ENCODE peak calls at places on chromosomes 6 and 20, in four cellular contexts. One of them, this sample, is unnamed.

GRCh38 chr6:26215200-26216014 is 128.2 kb downstream of the HFE start:
- DNase-seq in tibial nerve: no peak
- DNase-seq in IMR-90: peak; percentile 36
- DNase-seq in stomach: no peak
- DNase-seq in this sample: no peak

GRCh38 chr6:43834528-43835145 is 64.6 kb downstream of the VEGFA start:
- DNase-seq in tibial nerve: no peak
- DNase-seq in IMR-90: no peak
- DNase-seq in stomach: no peak
- DNase-seq in this sample: no peak

GRCh38 chr6:116018976-116019375 is 41.7 kb downstream of the FRK start:
- DNase-seq in tibial nerve: no peak
- DNase-seq in IMR-90: peak; percentile 33
- DNase-seq in stomach: no peak
- DNase-seq in this sample: no peak

GRCh38 chr20:62759981-62760431 is 36.3 kb upstream of the MRGBP start:
- DNase-seq in tibial nerve: no peak
- DNase-seq in IMR-90: no peak
- DNase-seq in stomach: no peak
- DNase-seq in this sample: peak; percentile 50

GRCh38 chr6:150925655-150925928 is 60.1 kb downstream of the MTHFD1L start:
- DNase-seq in tibial nerve: no peak
- DNase-seq in IMR-90: no peak
- DNase-seq in stomach: no peak
- DNase-seq in this sample: no peak

GRCh38 chr20:52190437-52191131 is 995 bp downstream of the ZFP64 start:
- DNase-seq in tibial nerve: no peak
- DNase-seq in IMR-90: peak; percentile 11
- DNase-seq in stomach: peak; percentile 34
- DNase-seq in this sample: no peak

GRCh38 chr6:155154158-155154830 is 109.5 kb upstream of the CLDN20 start:
- DNase-seq in tibial nerve: no peak
- DNase-seq in IMR-90: peak; percentile 96
- DNase-seq in stomach: no peak
- DNase-seq in this sample: no peak

GRCh38 chr6:20826378-20826777 is 292.1 kb downstream of the CDKAL1 start:
- DNase-seq in tibial nerve: no peak
- DNase-seq in IMR-90: peak; percentile 78
- DNase-seq in stomach: no peak
- DNase-seq in this sample: no peak

GRCh38 chr6:54700158-54700557 is 146.4 kb upstream of the FAM83B start:
- DNase-seq in tibial nerve: no peak
- DNase-seq in IMR-90: no peak
- DNase-seq in stomach: no peak
- DNase-seq in this sample: no peak

GRCh38 chr6:147752686-147753418 is 244.4 kb downstream of the SAMD5 start:
- DNase-seq in tibial nerve: no peak
- DNase-seq in IMR-90: peak; percentile 9
- DNase-seq in stomach: no peak
- DNase-seq in this sample: no peak

GRCh38 chr6:20881365-20881764 is 347.1 kb downstream of the CDKAL1 start:
- DNase-seq in tibial nerve: no peak
- DNase-seq in IMR-90: no peak
- DNase-seq in stomach: no peak
- DNase-seq in this sample: no peak

GRCh38 chr6:25053875-25054371 is 118.2 kb upstream of the RIPOR2 start:
- DNase-seq in tibial nerve: no peak
- DNase-seq in IMR-90: peak; percentile 88
- DNase-seq in stomach: no peak
- DNase-seq in this sample: no peak

GRCh38 chr20:40493071-40493470 is 196.0 kb downstream of the MAFB start:
- DNase-seq in tibial nerve: peak; percentile 60
- DNase-seq in IMR-90: peak; percentile 28
- DNase-seq in stomach: peak; percentile 32
- DNase-seq in this sample: peak; percentile 33

GRCh38 chr6:73774311-73774766 is 78.3 kb downstream of the CD109 start:
- DNase-seq in tibial nerve: peak; percentile 17
- DNase-seq in IMR-90: peak; percentile 88
- DNase-seq in stomach: no peak
- DNase-seq in this sample: peak; percentile 57

GRCh38 chr20:59661141-59661540 is 56.8 kb downstream of the PHACTR3 start:
- DNase-seq in tibial nerve: no peak
- DNase-seq in IMR-90: no peak
- DNase-seq in stomach: peak; percentile 16
- DNase-seq in this sample: no peak

GRCh38 chr6:38450717-38451116 is 189.0 kb downstream of the BTBD9 start:
- DNase-seq in tibial nerve: no peak
- DNase-seq in IMR-90: no peak
- DNase-seq in stomach: no peak
- DNase-seq in this sample: no peak

GRCh38 chr6:159935065-159935464 is 33.8 kb upstream of the IGF2R start:
- DNase-seq in tibial nerve: no peak
- DNase-seq in IMR-90: peak; percentile 55
- DNase-seq in stomach: no peak
- DNase-seq in this sample: no peak

GRCh38 chr20:15380770-15381169 is 1043.4 kb upstream of the FLRT3 start:
- DNase-seq in tibial nerve: no peak
- DNase-seq in IMR-90: no peak
- DNase-seq in stomach: no peak
- DNase-seq in this sample: no peak

GRCh38 chr20:48847498-48848205 is 19.9 kb upstream of the PREX1 start:
- DNase-seq in tibial nerve: no peak
- DNase-seq in IMR-90: no peak
- DNase-seq in stomach: no peak
- DNase-seq in this sample: no peak

GRCh38 chr20:9945406-9945805 is 89.4 kb upstream of the ANKEF1 start:
- DNase-seq in tibial nerve: no peak
- DNase-seq in IMR-90: peak; percentile 2
- DNase-seq in stomach: no peak
- DNase-seq in this sample: no peak

GRCh38 chr20:21575981-21576740 is 62.3 kb upstream of the NKX2-2 start:
- DNase-seq in tibial nerve: no peak
- DNase-seq in IMR-90: no peak
- DNase-seq in stomach: no peak
- DNase-seq in this sample: no peak

GRCh38 chr6:134535831-134536230 is 217.9 kb upstream of the SGK1 start:
- DNase-seq in tibial nerve: no peak
- DNase-seq in IMR-90: peak; percentile 19
- DNase-seq in stomach: no peak
- DNase-seq in this sample: no peak

GRCh38 chr6:159149641-159150040 is 19.6 kb upstream of the FNDC1 start:
- DNase-seq in tibial nerve: no peak
- DNase-seq in IMR-90: no peak
- DNase-seq in stomach: no peak
- DNase-seq in this sample: no peak

GRCh38 chr6:37502703-37503485 is 3.2 kb upstream of the CCDC167 start:
- DNase-seq in tibial nerve: no peak
- DNase-seq in IMR-90: no peak
- DNase-seq in stomach: no peak
- DNase-seq in this sample: no peak

GRCh38 chr6:111750753-111751684 is 122.2 kb downstream of the FYN start:
- DNase-seq in tibial nerve: no peak
- DNase-seq in IMR-90: peak; percentile 65
- DNase-seq in stomach: no peak
- DNase-seq in this sample: no peak

GRCh38 chr20:6812530-6812929 is 45.0 kb downstream of the BMP2 start:
- DNase-seq in tibial nerve: no peak
- DNase-seq in IMR-90: no peak
- DNase-seq in stomach: no peak
- DNase-seq in this sample: no peak

GRCh38 chr6:143140767-143141166 is 80.1 kb downstream of the AIG1 start:
- DNase-seq in tibial nerve: no peak
- DNase-seq in IMR-90: no peak
- DNase-seq in stomach: no peak
- DNase-seq in this sample: peak; percentile 44

GRCh38 chr20:63022501-63022900 is 15.7 kb upstream of the BHLHE23 start:
- DNase-seq in tibial nerve: no peak
- DNase-seq in IMR-90: no peak
- DNase-seq in stomach: no peak
- DNase-seq in this sample: no peak

GRCh38 chr6:137517404-137517803 is 23.2 kb upstream of the OLIG3 start:
- DNase-seq in tibial nerve: no peak
- DNase-seq in IMR-90: no peak
- DNase-seq in stomach: no peak
- DNase-seq in this sample: no peak

GRCh38 chr6:137520520-137520919 is 26.3 kb upstream of the OLIG3 start:
- DNase-seq in tibial nerve: no peak
- DNase-seq in IMR-90: no peak
- DNase-seq in stomach: no peak
- DNase-seq in this sample: no peak

GRCh38 chr6:137518584-137518983 is 24.4 kb upstream of the OLIG3 start:
- DNase-seq in tibial nerve: no peak
- DNase-seq in IMR-90: no peak
- DNase-seq in stomach: no peak
- DNase-seq in this sample: no peak

GRCh38 chr6:137519629-137520176 is 25.5 kb upstream of the OLIG3 start:
- DNase-seq in tibial nerve: no peak
- DNase-seq in IMR-90: no peak
- DNase-seq in stomach: no peak
- DNase-seq in this sample: no peak

DNA sequence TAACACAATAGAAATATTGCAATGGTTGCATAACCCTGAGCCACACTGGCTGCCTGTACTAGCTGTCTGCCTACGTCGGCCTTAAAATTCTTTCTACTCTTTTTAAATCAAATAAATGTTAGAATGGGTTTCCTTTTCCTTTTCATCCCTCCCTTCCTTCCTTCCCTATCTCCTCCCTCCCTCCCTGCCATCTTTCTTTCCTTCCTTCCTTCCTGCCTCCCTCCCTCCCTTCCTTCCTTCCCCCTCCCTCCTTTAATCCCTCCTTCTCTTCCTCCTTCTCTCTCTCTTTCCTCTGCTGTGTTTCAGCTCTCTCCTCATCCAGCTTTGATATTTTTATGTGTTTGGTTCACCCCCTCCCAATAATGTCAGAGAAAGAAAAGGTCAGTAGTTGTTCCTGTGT is 28.2 kb upstream of the OLIG3 start:
- DNase-seq in tibial nerve: no peak
- DNase-seq in IMR-90: no peak
- DNase-seq in stomach: no peak
- DNase-seq in this sample: no peak
- H3K27ac ChIP-seq in tibial nerve: no peak overlapping the region
- H3K27ac ChIP-seq in IMR-90: no peak overlapping the region
- H3K27ac ChIP-seq in stomach: no peak overlapping the region
- H3K27ac ChIP-seq in this sample: no peak overlapping the region

DNA sequence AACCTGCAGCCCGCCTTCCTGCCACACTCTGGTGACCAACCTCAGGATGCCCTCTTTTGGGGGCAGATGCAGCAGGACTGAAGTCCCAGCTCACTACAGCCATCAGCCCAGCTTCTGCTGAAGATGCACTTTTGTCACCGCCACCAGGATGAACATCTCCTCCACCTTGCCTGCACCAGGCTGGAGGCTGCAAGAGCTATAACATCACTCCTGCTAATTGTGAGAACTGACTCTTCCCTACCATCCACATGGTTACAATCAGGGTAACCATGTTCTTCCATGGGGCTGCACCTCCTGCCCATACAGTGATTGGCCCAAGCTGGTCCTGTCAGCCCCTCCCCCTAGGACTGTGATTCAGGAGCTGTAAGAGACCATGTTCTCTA is 2.0 kb upstream of the ACTL10 start:
- DNase-seq in tibial nerve: no peak
- DNase-seq in IMR-90: no peak
- DNase-seq in stomach: no peak
- DNase-seq in this sample: no peak
- TF ChIP-seq POLR2A in tibial nerve: no peak
- TF ChIP-seq POLR2A in IMR-90: no peak
- TF ChIP-seq POLR2A in stomach: no peak
- TF ChIP-seq POLR2A in this sample: no peak

GRCh38 chr20:8082025-8082424 is 50.0 kb upstream of the PLCB1 start:
- DNase-seq in tibial nerve: no peak
- DNase-seq in IMR-90: no peak
- DNase-seq in stomach: no peak
- DNase-seq in this sample: no peak
- TF ChIP-seq CTCF in tibial nerve: no peak
- TF ChIP-seq CTCF in IMR-90: peak; percentile 25
- TF ChIP-seq CTCF in stomach: peak; percentile 28
- TF ChIP-seq CTCF in this sample: no peak

GRCh38 chr6:51147756-51148155 is 329.1 kb downstream of the TFAP2B start:
- DNase-seq in tibial nerve: no peak
- DNase-seq in IMR-90: no peak
- DNase-seq in stomach: no peak
- DNase-seq in this sample: no peak

GRCh38 chr6:51153109-51153508 is 334.4 kb downstream of the TFAP2B start:
- DNase-seq in tibial nerve: no peak
- DNase-seq in IMR-90: no peak
- DNase-seq in stomach: no peak
- DNase-seq in this sample: no peak

DNA sequence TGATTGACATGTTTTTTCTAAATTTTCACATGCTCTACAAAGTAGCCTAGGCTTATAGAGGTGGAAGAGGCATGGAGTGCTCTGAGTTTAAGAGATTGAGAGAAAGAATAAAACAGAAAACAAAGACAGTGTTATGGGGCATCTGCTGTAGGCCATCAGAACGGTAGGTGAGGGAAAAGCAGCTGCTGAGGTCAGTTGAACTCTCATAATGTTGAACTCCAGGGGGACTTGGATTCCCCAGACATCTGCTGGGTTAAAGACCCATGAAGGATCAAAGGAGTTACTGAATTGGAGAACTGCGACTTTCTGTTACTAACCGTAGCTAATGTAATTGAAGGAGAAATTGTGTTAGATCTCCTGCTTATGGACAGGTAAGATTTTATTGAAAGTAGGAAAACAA is 333.9 kb downstream of the TFAP2B start:
- DNase-seq in tibial nerve: no peak
- DNase-seq in IMR-90: no peak
- DNase-seq in stomach: no peak
- DNase-seq in this sample: no peak
- H3K27ac ChIP-seq in tibial nerve: no peak overlapping the region
- H3K27ac ChIP-seq in IMR-90: no peak overlapping the region
- H3K27ac ChIP-seq in stomach: no peak overlapping the region
- H3K27ac ChIP-seq in this sample: no peak overlapping the region

DNA sequence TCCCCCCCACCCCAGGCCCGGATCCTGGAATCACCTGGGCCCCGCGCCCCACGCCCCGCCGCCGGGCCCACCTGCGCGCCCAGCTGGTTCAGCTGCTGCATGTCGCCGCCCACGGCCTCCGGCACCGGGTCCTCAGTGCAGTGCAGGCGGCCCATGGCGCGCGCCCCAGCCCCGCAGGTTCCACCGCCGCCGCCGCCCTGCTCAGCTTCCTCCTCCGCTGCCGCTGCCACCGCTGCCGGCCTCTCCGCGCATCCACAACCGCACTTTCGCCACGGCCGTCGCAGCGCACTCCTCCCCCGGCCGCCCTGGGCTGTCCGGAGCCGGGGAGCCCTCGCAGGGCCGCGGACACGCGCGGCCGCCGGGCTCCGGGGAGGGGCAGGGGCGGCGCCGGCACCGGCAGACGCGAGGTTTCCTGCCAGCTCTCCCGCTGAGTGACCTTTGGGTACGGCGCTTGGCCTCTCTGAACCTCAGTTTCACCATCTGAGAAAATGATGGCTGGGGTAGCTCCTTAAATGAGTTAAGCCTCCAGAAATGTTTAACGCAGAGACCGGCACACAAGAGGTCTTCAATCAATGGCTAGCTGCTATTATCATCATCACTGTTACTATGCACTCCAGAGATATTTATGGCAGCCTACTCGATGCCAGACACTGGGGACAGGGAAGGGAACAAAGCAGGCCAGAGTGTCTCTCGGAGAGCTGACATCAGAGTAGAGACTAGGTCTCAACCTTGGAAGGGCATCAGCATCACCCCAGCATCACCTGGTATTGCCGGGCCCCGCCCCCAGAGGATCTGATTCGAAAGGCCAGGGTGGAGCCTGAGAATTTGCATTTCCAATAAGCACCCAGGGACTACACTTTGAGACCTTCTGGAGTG is at the start of gene COMMD7:
- DNase-seq in tibial nerve: no peak
- DNase-seq in IMR-90: peak; percentile 44
- DNase-seq in stomach: peak; percentile 73
- DNase-seq in this sample: peak; percentile 79
- TF ChIP-seq POLR2A in tibial nerve: no peak
- TF ChIP-seq POLR2A in IMR-90: peak; percentile 46
- TF ChIP-seq POLR2A in stomach: no peak
- TF ChIP-seq POLR2A in this sample: no peak